ENCODE peak calls at places on chromosomes 6 and 20, in four cellular contexts. X is H54, U is PC-3, F is foreskin melanocyte. L is an unnamed sample.

GRCh38 chr6:24980507-24981384 is 45.0 kb upstream of the RIPOR2 start:
- DNase-seq in U (peak; percentile 19), F (no peak), X (no peak), L (no peak)

GRCh38 chr6:151539506-151540268 is 45.9 kb downstream of the CCDC170 start:
- DNase-seq in X (no peak), U (no peak), F (no peak), L (no peak)

GRCh38 chr6:7215798-7216231 is 97.2 kb downstream of the SSR1 start:
- DNase-seq in X (no peak), F (no peak), U (no peak), L (no peak)

GRCh38 chr6:96542702-96543101 is 20.2 kb upstream of the FHL5 start:
- DNase-seq in F (no peak), U (peak; percentile 15), X (no peak), L (no peak)

GRCh38 chr6:84017709-84018452 is 15.7 kb upstream of the MRAP2 start:
- DNase-seq in F (no peak), U (no peak), X (no peak), L (no peak)

GRCh38 chr20:32966881-32967781 is 37.1 kb downstream of the SUN5 start:
- DNase-seq in F (no peak), X (no peak), U (no peak), L (peak; percentile 64)

GRCh38 chr6:139721924-139722323 is 347.5 kb upstream of the CITED2 start:
- DNase-seq in X (no peak), F (no peak), U (no peak), L (no peak)

GRCh38 chr6:13397359-13398080 is 69.2 kb upstream of the TBC1D7 start:
- DNase-seq in U (no peak), X (no peak), F (no peak), L (no peak)

GRCh38 chr6:137968901-137969300 is 101.8 kb downstream of the TNFAIP3 start:
- DNase-seq in U (no peak), F (peak; percentile 5), X (no peak), L (no peak)

GRCh38 chr20:38985603-38986170 is 23.5 kb downstream of the DHX35 start:
- DNase-seq in U (peak; percentile 42), F (peak; percentile 83), X (no peak), L (no peak)

L was measured in stimulated activated CD4-positive, alpha-beta T cell treated with anti-CD3 and anti-CD28 coated beads, Interleukin-15, amount 100 ng/mL, for 24 hours.